ENCODE peak calls at places on chromosomes 4 and X, in eight cellular contexts. S is activated T-helper 2 cell treated with anti-CD3 and anti-CD28 coated beads, Interferon-gamma antibody, Interleukin-2, Interleukin-4, amounts not matched to agents 10 μg/mL and 5 μg/mL and 100 μg/mL, durations not matched to agents 14 hours and 24 hours and 36 hours; L is activated CD4-positive, alpha-beta T cell treated with anti-CD3 and anti-CD28 coated beads, Interleukin-2, amount 50 U/mL, for 1 hour; H is HTR-8/SVneo; G is kidney; V is activated CD8-positive, alpha-beta memory T cell treated with anti-CD3 and anti-CD28 coated beads for 48 hours; Z is ureter; T is GM23248. J is an unnamed sample.

GRCh38 chr4:38815879-38816782 is 11.5 kb upstream of the TLR1 start:
- DNase-seq in L (no peak), T (no peak), G (no peak), H (no peak), S (no peak), V (no peak), Z (no peak), J (no peak)

GRCh38 chr4:140049924-140050681 is 103.9 kb downstream of the MAML3 start:
- DNase-seq in Z (no peak), V (no peak), S (no peak), T (peak), L (no peak), G (no peak), H (no peak), J (no peak)

GRCh38 chrX:68183612-68184214 is 249.6 kb downstream of the OPHN1 start:
- DNase-seq in Z (no peak), L (no peak), H (no peak), T (peak), S (no peak), V (no peak), G (no peak), J (no peak)

GRCh38 chrX:132590350-132591026 is 101.7 kb upstream of the MBNL3 start:
- DNase-seq in G (no peak), S (no peak), H (no peak), T (no peak), L (no peak), Z (no peak), V (no peak), J (no peak)

GRCh38 chr4:36163198-36163597 is 81.1 kb downstream of the ARAP2 start:
- DNase-seq in G (no peak), L (no peak), T (no peak), H (no peak), S (no peak), Z (no peak), V (no peak), J (no peak)

GRCh38 chrX:1466232-1466661 is 13.5 kb upstream of the ASMTL start:
- DNase-seq in V (no peak), H (no peak), T (no peak), Z (peak), L (no peak), S (no peak), G (peak), J (peak)

GRCh38 chr4:25466966-25467697 is 90.1 kb downstream of the ANAPC4 start:
- DNase-seq in V (no peak), L (no peak), G (no peak), S (no peak), T (no peak), H (no peak), Z (no peak), J (no peak)

GRCh38 chr4:75769044-75769443 is 44.7 kb downstream of the USO1 start:
- DNase-seq in G (no peak), S (no peak), Z (no peak), V (no peak), L (no peak), H (no peak), T (peak), J (no peak)

GRCh38 chr4:20026456-20026855 is 225.2 kb upstream of the SLIT2 start:
- DNase-seq in S (no peak), T (peak), V (no peak), G (no peak), H (no peak), Z (no peak), L (no peak), J (no peak)

GRCh38 chrX:37825225-37825842 is 22.0 kb downstream of the DYNLT3 start:
- DNase-seq in T (peak), V (no peak), S (peak), L (peak), G (no peak), H (no peak), Z (peak), J (peak)

GRCh38 chr4:23887989-23888388 is 1.9 kb downstream of the PPARGC1A start:
- DNase-seq in L (no peak), Z (no peak), H (no peak), S (no peak), V (no peak), G (no peak), T (no peak), J (no peak)

GRCh38 chr4:52552778-52553177 is 106.3 kb downstream of the USP46 start:
- DNase-seq in H (no peak), V (no peak), Z (no peak), S (no peak), L (no peak), T (no peak), G (no peak), J (no peak)

GRCh38 chrX:69189972-69190371 is 24.7 kb upstream of the PJA1 start:
- DNase-seq in T (no peak), G (peak), H (no peak), L (no peak), V (no peak), Z (no peak), S (no peak), J (no peak)

GRCh38 chr4:128831526-128832252 is 22.2 kb downstream of the JADE1 start:
- DNase-seq in G (no peak), V (no peak), Z (no peak), H (no peak), L (no peak), T (no peak), S (no peak), J (no peak)

GRCh38 chrX:134548844-134549205 is 88.9 kb downstream of the HPRT1 start:
- DNase-seq in L (no peak), T (no peak), V (no peak), G (no peak), H (no peak), Z (no peak), S (no peak), J (no peak)

GRCh38 chr4:128711361-128711760 is 98.1 kb upstream of the JADE1 start:
- DNase-seq in L (no peak), H (no peak), T (no peak), G (no peak), V (no peak), S (no peak), Z (no peak), J (no peak)

J was measured in T-helper 2 cell treated with Interferon-gamma antibody and Interleukin-4, amounts not matched to agents 5 μg/mL and 100 μg/mL, for 36 hours.